ENCODE peak calls at places on chromosomes 12 and 14, in four cellular contexts. One of them, this sample, is unnamed.

GRCh38 chr14:103126873-103127304 is 3.6 kb downstream of the TNFAIP2 start:
- DNase-seq in ureter: no peak
- DNase-seq in kidney epithelial cell: no peak
- DNase-seq in ELR: no peak
- DNase-seq in this sample: no peak

GRCh38 chr14:54908230-54908629 is 5.6 kb upstream of the GCH1 start:
- DNase-seq in ureter: no peak
- DNase-seq in kidney epithelial cell: no peak
- DNase-seq in ELR: no peak
- DNase-seq in this sample: no peak

GRCh38 chr12:32069071-32069470 is 37.6 kb upstream of the BICD1 start:
- DNase-seq in ureter: no peak
- DNase-seq in kidney epithelial cell: peak
- DNase-seq in ELR: peak
- DNase-seq in this sample: no peak

GRCh38 chr14:66944872-66945271 is 244.4 kb upstream of the GARIN2 start:
- DNase-seq in ureter: no peak
- DNase-seq in kidney epithelial cell: no peak
- DNase-seq in ELR: peak
- DNase-seq in this sample: no peak

GRCh38 chr12:123092866-123093265 is 58.0 kb downstream of the PITPNM2 start:
- DNase-seq in ureter: no peak
- DNase-seq in kidney epithelial cell: no peak
- DNase-seq in ELR: no peak
- DNase-seq in this sample: no peak

GRCh38 chr14:94355191-94355794 is 32.2 kb upstream of the SERPINA6 start:
- DNase-seq in ureter: peak
- DNase-seq in kidney epithelial cell: peak
- DNase-seq in ELR: peak
- DNase-seq in this sample: no peak

GRCh38 chr14:89171628-89172027 is 245.4 kb downstream of the FOXN3 start:
- DNase-seq in ureter: no peak
- DNase-seq in kidney epithelial cell: no peak
- DNase-seq in ELR: no peak
- DNase-seq in this sample: no peak

GRCh38 chr12:97960741-97961608 is 498.4 kb downstream of the RMST start:
- DNase-seq in ureter: no peak
- DNase-seq in kidney epithelial cell: no peak
- DNase-seq in ELR: peak
- DNase-seq in this sample: no peak

GRCh38 chr12:117408161-117408791 is 46.9 kb upstream of the NOS1 start:
- DNase-seq in ureter: peak
- DNase-seq in kidney epithelial cell: no peak
- DNase-seq in ELR: no peak
- DNase-seq in this sample: no peak

GRCh38 chr12:79662046-79662811 is 28.5 kb downstream of the PAWR start:
- DNase-seq in ureter: no peak
- DNase-seq in kidney epithelial cell: no peak
- DNase-seq in ELR: peak
- DNase-seq in this sample: no peak

GRCh38 chr12:47862157-47862556 is 42.5 kb upstream of the HDAC7 start:
- DNase-seq in ureter: no peak
- DNase-seq in kidney epithelial cell: no peak
- DNase-seq in ELR: no peak
- DNase-seq in this sample: no peak

This sample was measured in type B pancreatic cell.